ENCODE peak calls at places on chromosomes 11 and 22, in six cellular contexts. One of them, this sample, is unnamed.

GRCh38 chr22:28029201-28029948 is 110.3 kb upstream of the PITPNB start:
- DNase-seq in mammary epithelial cell: no peak
- DNase-seq in AG10803: peak; percentile 5
- DNase-seq in neural progenitor cell: no peak
- DNase-seq in transverse colon: peak; percentile 21
- DNase-seq in fibroblast of lung: peak; percentile 61
- DNase-seq in this sample: no peak

GRCh38 chr11:20397281-20397680 is 9.8 kb downstream of the PRMT3 start:
- DNase-seq in neural progenitor cell: peak; percentile 61
- DNase-seq in fibroblast of lung: peak; percentile 48
- DNase-seq in mammary epithelial cell: peak; percentile 49
- DNase-seq in AG10803: peak; percentile 69
- DNase-seq in transverse colon: no peak
- DNase-seq in this sample: no peak

GRCh38 chr11:2742611-2743426 is 43.0 kb upstream of the KCNQ1OT1 start:
- DNase-seq in AG10803: no peak
- DNase-seq in mammary epithelial cell: no peak
- DNase-seq in neural progenitor cell: no peak
- DNase-seq in transverse colon: no peak
- DNase-seq in fibroblast of lung: no peak
- DNase-seq in this sample: no peak

GRCh38 chr11:92383430-92383829 is 158.8 kb downstream of the FAT3 start:
- DNase-seq in mammary epithelial cell: peak; percentile 60
- DNase-seq in AG10803: peak; percentile 54
- DNase-seq in neural progenitor cell: no peak
- DNase-seq in transverse colon: no peak
- DNase-seq in fibroblast of lung: peak; percentile 76
- DNase-seq in this sample: no peak

GRCh38 chr11:46383974-46384701 is 2.7 kb downstream of the MDK start:
- DNase-seq in transverse colon: peak; percentile 71
- DNase-seq in fibroblast of lung: no peak
- DNase-seq in neural progenitor cell: no peak
- DNase-seq in AG10803: no peak
- DNase-seq in mammary epithelial cell: no peak
- DNase-seq in this sample: no peak

GRCh38 chr11:44066732-44067131 is 662 bp downstream of the ACCS start:
- DNase-seq in AG10803: peak; percentile 65
- DNase-seq in neural progenitor cell: no peak
- DNase-seq in transverse colon: peak; percentile 39
- DNase-seq in fibroblast of lung: peak; percentile 72
- DNase-seq in mammary epithelial cell: peak; percentile 73
- DNase-seq in this sample: no peak

GRCh38 chr11:26144309-26144690 is 187.6 kb upstream of the ANO3 start:
- DNase-seq in AG10803: no peak
- DNase-seq in transverse colon: no peak
- DNase-seq in fibroblast of lung: no peak
- DNase-seq in mammary epithelial cell: no peak
- DNase-seq in neural progenitor cell: no peak
- DNase-seq in this sample: no peak

GRCh38 chr22:22371031-22371541 is 126.5 kb downstream of the VPREB1 start:
- DNase-seq in neural progenitor cell: no peak
- DNase-seq in AG10803: no peak
- DNase-seq in mammary epithelial cell: no peak
- DNase-seq in transverse colon: no peak
- DNase-seq in fibroblast of lung: no peak
- DNase-seq in this sample: no peak

GRCh38 chr11:405323-405975 is 9.3 kb downstream of the SIGIRR start:
- DNase-seq in AG10803: no peak
- DNase-seq in mammary epithelial cell: no peak
- DNase-seq in transverse colon: no peak
- DNase-seq in neural progenitor cell: no peak
- DNase-seq in fibroblast of lung: no peak
- DNase-seq in this sample: no peak

GRCh38 chr11:117426297-117426685 is 98.6 kb downstream of the CEP164 start:
- DNase-seq in neural progenitor cell: peak; percentile 92
- DNase-seq in fibroblast of lung: peak; percentile 34
- DNase-seq in transverse colon: peak; percentile 64
- DNase-seq in mammary epithelial cell: peak; percentile 24
- DNase-seq in AG10803: peak; percentile 35
- DNase-seq in this sample: peak; percentile 78

GRCh38 chr11:1130276-1131032 is 27.3 kb upstream of the MUC5AC start:
- DNase-seq in transverse colon: peak; percentile 6
- DNase-seq in AG10803: no peak
- DNase-seq in fibroblast of lung: no peak
- DNase-seq in neural progenitor cell: no peak
- DNase-seq in mammary epithelial cell: no peak
- DNase-seq in this sample: no peak

GRCh38 chr22:21611210-21611977 is 18.4 kb downstream of the YDJC start:
- DNase-seq in neural progenitor cell: no peak
- DNase-seq in fibroblast of lung: no peak
- DNase-seq in mammary epithelial cell: no peak
- DNase-seq in AG10803: no peak
- DNase-seq in transverse colon: no peak
- DNase-seq in this sample: no peak

GRCh38 chr11:110763249-110764011 is 51.2 kb upstream of the ARHGAP20 start:
- DNase-seq in neural progenitor cell: no peak
- DNase-seq in AG10803: peak; percentile 57
- DNase-seq in transverse colon: peak; percentile 52
- DNase-seq in mammary epithelial cell: no peak
- DNase-seq in fibroblast of lung: peak; percentile 78
- DNase-seq in this sample: no peak

GRCh38 chr11:114883472-114883871 is 205.1 kb downstream of the NXPE2 start:
- DNase-seq in mammary epithelial cell: no peak
- DNase-seq in AG10803: no peak
- DNase-seq in fibroblast of lung: peak; percentile 9
- DNase-seq in neural progenitor cell: no peak
- DNase-seq in transverse colon: no peak
- DNase-seq in this sample: no peak

GRCh38 chr11:44785856-44786606 is 59.3 kb downstream of the TSPAN18 start:
- DNase-seq in mammary epithelial cell: no peak
- DNase-seq in AG10803: no peak
- DNase-seq in transverse colon: no peak
- DNase-seq in neural progenitor cell: peak; percentile 41
- DNase-seq in fibroblast of lung: no peak
- DNase-seq in this sample: no peak

GRCh38 chr11:28878025-28878424 is 769.8 kb downstream of the METTL15 start:
- DNase-seq in AG10803: peak; percentile 61
- DNase-seq in mammary epithelial cell: peak; percentile 83
- DNase-seq in transverse colon: no peak
- DNase-seq in neural progenitor cell: no peak
- DNase-seq in fibroblast of lung: peak; percentile 4
- DNase-seq in this sample: no peak

GRCh38 chr22:41092847-41093371 is 517 bp downstream of the EP300 start:
- DNase-seq in mammary epithelial cell: peak; percentile 44
- DNase-seq in AG10803: peak; percentile 23
- DNase-seq in fibroblast of lung: peak; percentile 24
- DNase-seq in transverse colon: peak; percentile 47
- DNase-seq in neural progenitor cell: peak; percentile 58
- DNase-seq in this sample: no peak

GRCh38 chr22:44425356-44425755 is 72.7 kb downstream of the RTL6 start:
- DNase-seq in mammary epithelial cell: no peak
- DNase-seq in transverse colon: no peak
- DNase-seq in neural progenitor cell: no peak
- DNase-seq in fibroblast of lung: no peak
- DNase-seq in AG10803: no peak
- DNase-seq in this sample: no peak

GRCh38 chr11:94417386-94417987 is 16.3 kb upstream of the GPR83 start:
- DNase-seq in mammary epithelial cell: peak; percentile 16
- DNase-seq in AG10803: peak; percentile 52
- DNase-seq in neural progenitor cell: peak; percentile 54
- DNase-seq in fibroblast of lung: peak; percentile 30
- DNase-seq in transverse colon: no peak
- DNase-seq in this sample: no peak

GRCh38 chr11:121038642-121039409 is 14.9 kb downstream of the TBCEL start:
- DNase-seq in mammary epithelial cell: no peak
- DNase-seq in transverse colon: no peak
- DNase-seq in AG10803: no peak
- DNase-seq in neural progenitor cell: no peak
- DNase-seq in fibroblast of lung: no peak
- DNase-seq in this sample: no peak

GRCh38 chr11:20131744-20132666 is 28.3 kb downstream of the DBX1 start:
- DNase-seq in fibroblast of lung: peak; percentile 63
- DNase-seq in transverse colon: peak; percentile 70
- DNase-seq in mammary epithelial cell: peak; percentile 51
- DNase-seq in AG10803: peak; percentile 50
- DNase-seq in neural progenitor cell: peak; percentile 74
- DNase-seq in this sample: no peak

GRCh38 chr11:47186076-47186936 is at the start of gene PACSIN3:
- DNase-seq in neural progenitor cell: peak; percentile 75
- DNase-seq in fibroblast of lung: peak; percentile 42
- DNase-seq in AG10803: no peak
- DNase-seq in mammary epithelial cell: peak; percentile 26
- DNase-seq in transverse colon: peak; percentile 61
- DNase-seq in this sample: no peak

GRCh38 chr11:118010738-118011461 is 24.7 kb downstream of the IL10RA start:
- DNase-seq in neural progenitor cell: no peak
- DNase-seq in AG10803: no peak
- DNase-seq in mammary epithelial cell: no peak
- DNase-seq in transverse colon: peak; percentile 82
- DNase-seq in fibroblast of lung: no peak
- DNase-seq in this sample: no peak

GRCh38 chr22:17637490-17638181 is 921 bp upstream of the BCL2L13 start:
- DNase-seq in transverse colon: no peak
- DNase-seq in AG10803: no peak
- DNase-seq in fibroblast of lung: no peak
- DNase-seq in mammary epithelial cell: no peak
- DNase-seq in neural progenitor cell: no peak
- DNase-seq in this sample: no peak

GRCh38 chr11:67356867-67357561 is 3.7 kb upstream of the POLD4 start:
- DNase-seq in transverse colon: peak; percentile 81
- DNase-seq in mammary epithelial cell: peak; percentile 65
- DNase-seq in AG10803: peak; percentile 72
- DNase-seq in fibroblast of lung: peak; percentile 73
- DNase-seq in neural progenitor cell: peak; percentile 90
- DNase-seq in this sample: peak; percentile 87

GRCh38 chr22:20207277-20208025 is 56.6 kb upstream of the CCDC188 start:
- DNase-seq in transverse colon: no peak
- DNase-seq in mammary epithelial cell: no peak
- DNase-seq in neural progenitor cell: no peak
- DNase-seq in fibroblast of lung: no peak
- DNase-seq in AG10803: no peak
- DNase-seq in this sample: no peak

GRCh38 chr22:24706050-24706449 is 68.5 kb downstream of the PIWIL3 start:
- DNase-seq in AG10803: no peak
- DNase-seq in fibroblast of lung: no peak
- DNase-seq in transverse colon: no peak
- DNase-seq in neural progenitor cell: peak; percentile 41
- DNase-seq in mammary epithelial cell: no peak
- DNase-seq in this sample: no peak
- TF ChIP-seq CTCF in AG10803: no peak
- TF ChIP-seq CTCF in fibroblast of lung: peak; percentile 11
- TF ChIP-seq CTCF in transverse colon: no peak
- TF ChIP-seq CTCF in neural progenitor cell: peak; percentile 41
- TF ChIP-seq CTCF in mammary epithelial cell: no peak
- TF ChIP-seq CTCF in this sample: no peak

DNA sequence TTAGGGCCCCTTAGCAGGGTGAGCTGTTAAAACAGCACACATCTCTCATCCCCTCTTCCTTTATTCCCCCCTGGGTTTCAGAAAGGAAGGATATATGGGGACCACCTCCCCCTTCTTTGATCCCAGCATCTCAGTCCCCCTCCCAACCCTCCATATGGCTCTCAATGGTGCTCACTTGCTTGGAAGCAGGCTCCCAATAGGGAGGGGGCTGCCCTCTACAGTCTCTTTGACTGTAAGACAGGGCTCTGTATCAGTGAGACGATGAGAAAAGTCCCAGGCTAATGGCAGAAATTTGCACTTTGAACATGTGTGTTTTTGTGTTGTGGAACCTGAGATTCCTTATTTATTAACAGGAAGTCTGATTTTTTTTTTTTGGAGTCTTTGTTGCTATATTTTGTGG is 4.2 kb upstream of the CNTF start:
- DNase-seq in AG10803: no peak
- DNase-seq in transverse colon: no peak
- DNase-seq in mammary epithelial cell: no peak
- DNase-seq in neural progenitor cell: peak; percentile 24
- DNase-seq in fibroblast of lung: no peak
- DNase-seq in this sample: no peak
- TF ChIP-seq CTCF in AG10803: no peak
- TF ChIP-seq CTCF in transverse colon: no peak
- TF ChIP-seq CTCF in mammary epithelial cell: no peak
- TF ChIP-seq CTCF in neural progenitor cell: peak; percentile 25
- TF ChIP-seq CTCF in fibroblast of lung: peak; percentile 14
- TF ChIP-seq CTCF in this sample: peak; percentile 27

GRCh38 chr11:34359548-34359891 is 1.7 kb upstream of the ABTB2 start:
- DNase-seq in neural progenitor cell: peak; percentile 13
- DNase-seq in fibroblast of lung: no peak
- DNase-seq in transverse colon: no peak
- DNase-seq in AG10803: no peak
- DNase-seq in mammary epithelial cell: no peak
- DNase-seq in this sample: no peak
- TF ChIP-seq CTCF in neural progenitor cell: peak; percentile 47
- TF ChIP-seq CTCF in fibroblast of lung: no peak
- TF ChIP-seq CTCF in transverse colon: peak; percentile 59
- TF ChIP-seq CTCF in AG10803: no peak
- TF ChIP-seq CTCF in mammary epithelial cell: no peak
- TF ChIP-seq CTCF in this sample: no peak

GRCh38 chr11:63612181-63612580 is 2.1 kb downstream of the PLAAT3 start:
- DNase-seq in neural progenitor cell: no peak
- DNase-seq in AG10803: no peak
- DNase-seq in transverse colon: no peak
- DNase-seq in fibroblast of lung: no peak
- DNase-seq in mammary epithelial cell: no peak
- DNase-seq in this sample: no peak

GRCh38 chr11:63613517-63614135 is 607 bp downstream of the PLAAT3 start:
- DNase-seq in mammary epithelial cell: no peak
- DNase-seq in fibroblast of lung: no peak
- DNase-seq in AG10803: no peak
- DNase-seq in neural progenitor cell: peak; percentile 62
- DNase-seq in transverse colon: peak; percentile 38
- DNase-seq in this sample: no peak

GRCh38 chr11:63611395-63611747 is 2.9 kb downstream of the PLAAT3 start:
- DNase-seq in AG10803: no peak
- DNase-seq in neural progenitor cell: no peak
- DNase-seq in transverse colon: no peak
- DNase-seq in fibroblast of lung: no peak
- DNase-seq in mammary epithelial cell: no peak
- DNase-seq in this sample: no peak

GRCh38 chr11:63616953-63617352 is 2.7 kb upstream of the PLAAT3 start:
- DNase-seq in neural progenitor cell: no peak
- DNase-seq in mammary epithelial cell: no peak
- DNase-seq in AG10803: no peak
- DNase-seq in transverse colon: no peak
- DNase-seq in fibroblast of lung: no peak
- DNase-seq in this sample: no peak

DNA sequence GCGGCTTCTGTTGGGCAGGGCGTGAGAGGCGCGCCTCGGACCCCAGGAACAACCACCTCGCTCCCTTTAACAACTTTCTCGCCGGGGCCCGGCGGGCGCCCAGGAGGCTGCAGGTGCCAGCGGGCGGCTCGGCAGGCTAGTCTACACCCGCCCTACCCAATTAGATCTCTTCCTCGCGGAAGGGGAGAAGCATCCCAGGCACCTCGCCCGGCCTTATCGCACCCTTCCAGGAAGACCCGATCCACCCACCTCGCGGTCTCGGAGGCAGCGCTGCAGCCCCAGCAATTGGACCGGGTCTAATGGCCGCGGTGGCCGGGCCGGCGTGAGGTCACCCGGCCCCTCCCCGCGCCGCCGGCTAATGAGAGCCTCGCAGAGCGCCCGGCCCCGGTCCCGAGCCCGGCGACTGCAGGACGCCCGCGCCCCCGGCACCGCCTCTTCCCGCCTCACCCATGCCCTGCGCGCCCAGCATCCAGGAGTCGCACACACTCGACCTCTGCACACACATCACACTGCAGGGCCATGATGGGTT is at the start of gene PLAAT3:
- DNase-seq in transverse colon: peak; percentile 78
- DNase-seq in fibroblast of lung: peak; percentile 59
- DNase-seq in neural progenitor cell: peak; percentile 76
- DNase-seq in mammary epithelial cell: no peak
- DNase-seq in AG10803: peak; percentile 37
- DNase-seq in this sample: no peak
- TF ChIP-seq CTCF in transverse colon: no peak
- TF ChIP-seq CTCF in fibroblast of lung: no peak
- TF ChIP-seq CTCF in neural progenitor cell: no peak
- TF ChIP-seq CTCF in mammary epithelial cell: no peak
- TF ChIP-seq CTCF in AG10803: no peak
- TF ChIP-seq CTCF in this sample: no peak